ENCODE peak calls at places on chromosomes 7 and 10, in four cellular contexts. R is AG08396, Z is KBM-7, J is WERI-Rb-1. H is an unnamed sample.

GRCh38 chr10:84177541-84178386 is 4.2 kb downstream of the GPR15LG start:
- DNase-seq in R (no peak), Z (no peak), J (no peak), H (no peak)

GRCh38 chr7:129136887-129137647 is 7.4 kb upstream of the TSPAN33 start:
- DNase-seq in R (no peak), Z (peak; percentile 79), J (no peak), H (no peak)

GRCh38 chr10:103557455-103557854 is 64.0 kb downstream of the NEURL1 start:
- DNase-seq in R (no peak), Z (no peak), J (no peak), H (no peak)

GRCh38 chr7:26684447-26684846 is 179.9 kb downstream of the SKAP2 start:
- DNase-seq in R (no peak), Z (no peak), J (no peak), H (no peak)

GRCh38 chr10:124870854-124871425 is 69.3 kb downstream of the ABRAXAS2 start:
- DNase-seq in R (no peak), Z (no peak), J (no peak), H (no peak)

GRCh38 chr7:41886257-41886905 is 183.5 kb upstream of the INHBA start:
- DNase-seq in R (peak; percentile 51), Z (peak; percentile 44), J (no peak), H (no peak)

GRCh38 chr10:102705531-102705930 is 8.7 kb downstream of the ARL3 start:
- DNase-seq in R (no peak), Z (no peak), J (peak; percentile 37), H (no peak)

GRCh38 chr10:101223274-101224059 is 5.8 kb downstream of the LBX1 start:
- DNase-seq in R (no peak), Z (no peak), J (no peak), H (no peak)

GRCh38 chr7:42747073-42747472 is 164.8 kb downstream of the C7orf25 start:
- DNase-seq in R (no peak), Z (no peak), J (no peak), H (no peak)

GRCh38 chr7:29988391-29989256 is 977 bp downstream of the SCRN1 start:
- DNase-seq in R (peak; percentile 56), Z (peak; percentile 83), J (peak; percentile 71), H (peak; percentile 78)

GRCh38 chr7:156640949-156641485 is 443 bp downstream of the RNF32 start:
- DNase-seq in R (no peak), Z (no peak), J (no peak), H (peak; percentile 54)

GRCh38 chr10:1454964-1455363 is 282.4 kb downstream of the ADARB2 start:
- DNase-seq in R (no peak), Z (no peak), J (no peak), H (no peak)

GRCh38 chr7:122260336-122260735 is 44.2 kb downstream of the FEZF1 start:
- DNase-seq in R (no peak), Z (no peak), J (no peak), H (no peak)